ENCODE peak calls at places on chromosomes 3 and 15, in six cellular contexts. O, Q, Z, F, T and C are unnamed samples.

GRCh38 chr15:66952756-66953522 is 112.5 kb upstream of the SMAD3 start:
- DNase-seq in T (no peak), Q (no peak), F (no peak), O (no peak), Z (no peak), C (no peak)

GRCh38 chr3:85821130-85821756 is 862.5 kb downstream of the CADM2 start:
- DNase-seq in Z (peak), O (no peak), Q (no peak), F (peak), T (no peak), C (no peak)

GRCh38 chr15:82020588-82020987 is 25.2 kb downstream of the MEX3B start:
- DNase-seq in O (no peak), F (no peak), T (no peak), Q (no peak), Z (peak), C (no peak)

GRCh38 chr3:40055361-40055760 is 246.0 kb downstream of the MYRIP start:
- DNase-seq in Z (no peak), F (no peak), Q (no peak), T (no peak), O (no peak), C (no peak)

GRCh38 chr3:108552267-108553159 is 36.7 kb downstream of the CIP2A start:
- DNase-seq in Z (peak), F (peak), O (peak), Q (no peak), T (peak), C (no peak)

GRCh38 chr3:182596673-182597410 is 196.5 kb upstream of the ATP11B start:
- DNase-seq in F (no peak), O (no peak), Z (no peak), Q (no peak), T (no peak), C (no peak)

GRCh38 chr15:53202876-53203275 is 412.7 kb upstream of the ONECUT1 start:
- DNase-seq in T (no peak), O (no peak), Q (no peak), Z (no peak), F (no peak), C (no peak)

GRCh38 chr3:44862221-44862637 is 517 bp downstream of the TMEM42 start:
- DNase-seq in Z (no peak), F (peak), O (no peak), T (no peak), Q (no peak), C (no peak)

GRCh38 chr3:114668099-114668498 is 374.3 kb downstream of the TIGIT start:
- DNase-seq in Z (no peak), T (no peak), F (no peak), Q (peak), O (no peak), C (no peak)

GRCh38 chr3:80771085-80771484 is 990.4 kb downstream of the GBE1 start:
- DNase-seq in Q (no peak), T (no peak), Z (peak), F (peak), O (no peak), C (no peak)

GRCh38 chr3:15859507-15860013 is 61.8 kb upstream of the ANKRD28 start:
- DNase-seq in O (peak), Z (peak), T (peak), F (peak), Q (peak), C (peak)

GRCh38 chr15:65916664-65917406 is 47.5 kb downstream of the RAB11A start:
- DNase-seq in T (peak), Q (peak), O (peak), Z (peak), F (peak), C (peak)

GRCh38 chr15:63605816-63606215 is 8.6 kb downstream of the FBXL22 start:
- DNase-seq in F (no peak), Q (no peak), T (no peak), O (no peak), Z (no peak), C (no peak)

GRCh38 chr3:109973733-109974132 is 636.4 kb upstream of the DPPA4 start:
- DNase-seq in F (peak), T (no peak), Z (no peak), O (no peak), Q (no peak), C (no peak)

GRCh38 chr3:63975705-63976104 is 47.6 kb downstream of the PSMD6 start:
- DNase-seq in O (peak), F (peak), Z (no peak), T (no peak), Q (peak), C (peak)

GRCh38 chr3:191409791-191410359 is 51.1 kb upstream of the PYDC2 start:
- DNase-seq in Q (no peak), F (no peak), Z (no peak), O (no peak), T (no peak), C (no peak)

GRCh38 chr15:76168237-76168984 is 108.6 kb downstream of the TMEM266 start:
- DNase-seq in O (no peak), T (no peak), Q (no peak), Z (no peak), F (no peak), C (no peak)

GRCh38 chr3:116440196-116440595 is 5.1 kb downstream of the LSAMP start:
- DNase-seq in Z (no peak), F (peak), O (no peak), Q (no peak), T (peak), C (no peak)

GRCh38 chr3:161415506-161416231 is 44.4 kb upstream of the SPTSSB start:
- DNase-seq in F (peak), Z (no peak), O (peak), Q (peak), T (peak), C (no peak)

GRCh38 chr3:101479022-101479421 is 34.0 kb downstream of the SENP7 start:
- DNase-seq in F (no peak), Z (no peak), O (no peak), Q (no peak), T (no peak), C (no peak)

GRCh38 chr3:74500257-74500656 is 114.2 kb downstream of the CNTN3 start:
- DNase-seq in T (no peak), Z (no peak), Q (no peak), F (no peak), O (no peak), C (no peak)

GRCh38 chr3:35448121-35448520 is 191.2 kb upstream of the ARPP21 start:
- DNase-seq in O (no peak), T (no peak), Z (no peak), F (no peak), Q (no peak), C (no peak)

GRCh38 chr3:114451051-114451451 is 157.2 kb downstream of the TIGIT start:
- DNase-seq in Z (no peak), F (peak), Q (no peak), O (no peak), T (no peak), C (no peak)

GRCh38 chr15:78716651-78717050 is 75.6 kb upstream of the CHRNB4 start:
- DNase-seq in T (no peak), Z (no peak), O (no peak), Q (no peak), F (no peak), C (no peak)

GRCh38 chr3:158768881-158769518 is 32.9 kb upstream of the MFSD1 start:
- DNase-seq in Q (no peak), T (peak), F (peak), Z (no peak), O (peak), C (no peak)

GRCh38 chr3:17292556-17292955 is 407.8 kb downstream of the PLCL2 start:
- DNase-seq in Z (no peak), O (no peak), F (peak), Q (no peak), T (no peak), C (no peak)

GRCh38 chr15:53225786-53226185 is 435.6 kb upstream of the ONECUT1 start:
- DNase-seq in Z (no peak), T (no peak), F (no peak), O (no peak), Q (no peak), C (no peak)

GRCh38 chr3:45153658-45154437 is 7.7 kb upstream of the CDCP1 start:
- DNase-seq in T (no peak), Q (no peak), O (no peak), Z (no peak), F (peak), C (no peak)

GRCh38 chr3:194265505-194265892 is 85.6 kb downstream of the CPN2 start:
- DNase-seq in O (peak), T (peak), Z (peak), Q (peak), F (peak), C (peak)

GRCh38 chr3:14439501-14440167 is 37.2 kb downstream of the SLC6A6 start:
- DNase-seq in Q (peak), O (peak), Z (peak), F (peak), T (no peak), C (peak)

GRCh38 chr3:196969660-196970546 is 1.3 kb upstream of the PIGZ start:
- DNase-seq in Z (peak), T (no peak), O (no peak), Q (peak), F (peak), C (peak)

GRCh38 chr3:72938471-72939265 is 50.8 kb downstream of the GXYLT2 start:
- DNase-seq in Z (peak), Q (peak), T (peak), O (peak), F (peak), C (no peak)

GRCh38 chr15:58043192-58043903 is 22.2 kb downstream of the ALDH1A2 start:
- DNase-seq in O (peak), Q (peak), Z (no peak), F (peak), T (peak), C (peak)

GRCh38 chr3:13087320-13087985 is 14.2 kb upstream of the IQSEC1 start:
- DNase-seq in Q (no peak), Z (no peak), T (no peak), O (no peak), F (no peak), C (no peak)

GRCh38 chr3:196947136-196947859 is 5.0 kb upstream of the NCBP2 start:
- DNase-seq in F (no peak), Z (no peak), T (no peak), O (no peak), Q (no peak), C (no peak)

GRCh38 chr3:128478576-128479506 is 12.2 kb upstream of the DNAJB8 start:
- DNase-seq in F (no peak), O (no peak), Z (no peak), T (no peak), Q (no peak), C (no peak)
- H3K4me3 ChIP-seq in F (no peak), O (no peak), Z (no peak), T (no peak), Q (no peak), C (no peak)

DNA sequence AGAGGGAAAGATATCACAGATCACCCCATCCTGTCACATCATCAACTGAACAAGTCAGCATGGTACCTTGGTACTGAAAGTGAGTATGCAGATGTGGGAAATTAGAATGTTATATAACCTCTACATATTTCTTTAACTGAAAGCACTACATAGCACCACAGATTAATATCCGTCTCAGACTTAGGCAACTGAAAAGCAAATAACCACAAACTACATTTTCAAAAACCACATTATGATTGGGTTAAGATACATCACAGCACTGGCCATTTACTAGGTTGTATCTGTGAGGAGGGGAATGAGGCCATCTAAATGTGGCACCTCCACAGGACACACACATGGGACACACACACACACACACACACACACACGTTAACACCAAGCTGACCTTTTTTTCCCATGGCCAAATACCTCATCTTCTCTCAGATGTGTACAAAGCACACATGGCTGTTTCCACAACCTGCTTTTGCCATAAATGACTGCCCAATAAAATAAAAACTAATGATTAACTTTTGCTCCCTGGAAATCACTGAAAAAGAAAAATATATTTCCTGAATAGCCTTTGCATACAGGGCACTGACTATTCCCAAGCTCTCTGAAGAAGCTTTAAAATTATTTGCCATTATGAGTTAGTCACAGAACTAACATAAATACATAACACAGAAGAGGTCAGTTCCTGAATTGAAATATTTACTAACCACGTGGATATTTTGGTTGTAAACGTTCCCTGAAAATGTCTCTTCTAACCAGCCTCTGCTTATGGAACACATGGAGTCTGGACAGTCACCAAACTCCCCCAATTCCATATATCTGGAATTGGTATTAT is 60.1 kb downstream of the SUMF1 start:
- DNase-seq in T (no peak), Q (no peak), Z (no peak), F (no peak), O (no peak), C (no peak)
- TF ChIP-seq CTCF in T (no peak), Q (no peak), Z (no peak), F (no peak), O (no peak), C (no peak)

GRCh38 chr15:62067448-62068044 is 769 bp downstream of the C2CD4A start:
- DNase-seq in Q (peak), T (no peak), F (peak), O (no peak), Z (peak), C (peak)
- H3K4me3 ChIP-seq in Q (peak), T (no peak), F (peak), O (peak), Z (no peak), C (peak)

GRCh38 chr3:188052966-188053340 is 101.0 kb upstream of the LPP start:
- DNase-seq in Q (no peak), O (no peak), Z (no peak), T (no peak), F (peak), C (no peak)

GRCh38 chr3:188051801-188052228 is 102.1 kb upstream of the LPP start:
- DNase-seq in Q (no peak), T (no peak), Z (no peak), F (peak), O (peak), C (peak)

GRCh38 chr3:188053710-188054379 is 100.1 kb upstream of the LPP start:
- DNase-seq in Q (no peak), T (no peak), F (no peak), O (no peak), Z (no peak), C (no peak)

GRCh38 chr3:188049890-188050530 is 103.9 kb upstream of the LPP start:
- DNase-seq in Z (no peak), T (no peak), F (no peak), O (no peak), Q (no peak), C (no peak)

GRCh38 chr3:188052229-188052965 is 101.6 kb upstream of the LPP start:
- DNase-seq in T (no peak), Z (no peak), O (peak), Q (peak), F (peak), C (peak)
- TF ChIP-seq CTCF in T (peak), Z (peak), O (peak), Q (no peak), F (peak), C (peak)

DNA sequence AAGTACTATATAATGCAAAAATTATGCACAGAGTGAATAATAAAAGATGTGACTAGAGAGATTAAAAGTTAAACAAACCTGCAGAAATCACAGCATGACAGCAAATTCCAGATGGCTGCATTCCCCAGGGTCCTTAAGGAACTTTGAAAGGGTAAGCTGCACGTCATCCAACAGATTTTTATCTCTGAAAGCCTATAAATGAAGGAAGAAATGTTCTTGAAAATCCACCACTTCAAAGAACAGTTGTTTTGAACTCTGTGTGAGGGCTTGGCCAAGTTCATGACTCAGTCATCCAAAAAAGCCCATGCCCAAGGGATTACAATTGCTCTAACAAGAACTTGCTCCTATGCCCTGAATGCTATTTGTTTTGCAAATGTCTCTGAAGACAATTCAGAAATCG is 603.6 kb downstream of the PLOD2 start:
- DNase-seq in Z (no peak), T (no peak), F (peak), Q (no peak), O (peak), C (no peak)
- H3K4me3 ChIP-seq in Z (no peak), T (no peak), F (no peak), Q (no peak), O (no peak), C (no peak)

GRCh38 chr3:468172-468571 is 271.6 kb downstream of the CHL1 start:
- DNase-seq in Z (no peak), T (no peak), F (peak), Q (no peak), O (no peak), C (no peak)
- TF ChIP-seq CTCF in Z (peak), T (peak), F (peak), Q (no peak), O (no peak), C (peak)

DNA sequence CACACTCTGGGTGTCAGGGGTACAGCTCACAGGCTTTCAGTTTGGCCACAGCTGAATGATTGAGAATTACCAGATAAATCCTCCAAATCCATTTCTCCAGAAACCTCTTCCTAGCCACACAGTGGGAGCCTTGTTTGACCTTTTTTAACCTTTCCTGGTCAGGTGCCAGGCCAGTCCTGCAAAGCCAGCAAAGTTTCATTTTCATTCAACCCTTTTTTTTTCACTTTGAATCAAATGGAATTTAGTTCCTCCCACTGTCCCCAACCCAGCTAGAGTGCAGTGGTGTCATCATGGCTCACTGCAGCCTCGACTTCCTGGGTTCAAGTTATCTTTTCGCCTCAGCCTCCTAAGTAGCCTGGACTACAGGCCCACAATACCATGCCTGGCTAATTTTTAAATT is 67.8 kb downstream of the NSUN3 start:
- DNase-seq in T (no peak), O (no peak), Q (no peak), F (no peak), Z (no peak), C (peak)
- H3K4me3 ChIP-seq in T (no peak), O (no peak), Q (no peak), F (no peak), Z (no peak), C (no peak)

DNA sequence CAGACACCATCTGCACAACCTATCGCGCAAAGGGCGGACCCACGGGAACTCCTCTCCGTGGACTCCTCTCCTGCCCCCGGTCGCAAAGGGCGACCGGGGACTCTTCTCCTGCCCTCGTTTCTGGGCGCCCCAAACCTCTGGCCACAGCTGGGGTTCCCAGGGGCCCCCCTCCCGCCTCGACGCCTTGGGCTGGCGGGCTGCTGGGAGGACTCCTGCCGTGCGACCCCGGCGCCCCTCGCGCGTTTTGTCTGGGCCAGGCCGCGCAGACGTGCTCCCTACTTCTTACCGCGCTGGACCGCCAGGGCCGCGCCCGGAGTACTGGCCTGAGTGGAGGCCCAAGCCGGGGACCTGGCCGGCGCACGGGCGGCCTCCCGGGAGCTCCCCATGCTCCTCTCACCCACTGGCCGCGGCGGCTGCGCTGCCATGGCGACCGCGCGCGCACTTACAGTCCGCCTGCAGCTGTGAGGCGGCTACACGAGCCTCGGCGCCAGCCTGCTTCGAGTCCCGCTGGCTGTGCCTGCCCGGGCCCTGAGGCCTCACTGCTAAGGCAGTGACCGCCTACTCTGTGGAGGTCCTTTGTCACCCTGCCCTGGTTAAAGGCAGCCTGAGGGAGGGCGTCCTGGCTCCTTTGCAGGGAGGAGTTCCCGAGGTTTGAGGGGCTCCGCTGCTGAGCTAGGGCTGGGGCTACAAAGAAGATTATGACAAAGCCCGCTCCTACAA is 386 bp upstream of the LRRIQ4 start:
- DNase-seq in Z (peak), F (peak), T (peak), Q (peak), O (peak), C (peak)
- TF ChIP-seq CTCF in Z (no peak), F (peak), T (no peak), Q (no peak), O (peak), C (no peak)